ENCODE peak calls at places on chromosome 14, in five cellular contexts. O is A549, Z is HepG2, B is endothelial cell of umbilical vein, G is NB4. E is an unnamed sample.

GRCh38 chr14:68978550-68978911 is 571 bp downstream of the ACTN1 start:
- DNase-seq in Z (no peak), O (no peak), B (peak; percentile 33), G (peak; percentile 68), E (no peak)

GRCh38 chr14:68546839-68547238 is 246.0 kb downstream of the ZFP36L1 start:
- DNase-seq in Z (no peak), B (no peak), G (no peak), O (peak; percentile 25), E (no peak)

GRCh38 chr14:70171719-70172118 is 17.0 kb downstream of the SLC8A3 start:
- DNase-seq in O (no peak), B (no peak), G (peak; percentile 8), Z (no peak), E (no peak)

GRCh38 chr14:92425101-92425500 is 88.5 kb upstream of the RIN3 start:
- DNase-seq in B (no peak), Z (peak; percentile 9), G (no peak), O (peak; percentile 62), E (no peak)

GRCh38 chr14:51603495-51603894 is 48.2 kb upstream of the FRMD6 start:
- DNase-seq in O (no peak), Z (no peak), B (no peak), G (peak; percentile 3), E (no peak)

GRCh38 chr14:63641473-63642228 is at the start of gene WDR89:
- DNase-seq in G (peak; percentile 99), O (peak; percentile 100), B (peak; percentile 100), Z (peak; percentile 99), E (peak; percentile 100)

GRCh38 chr14:105865904-105866840 is 339.8 kb downstream of the TMEM121 start:
- DNase-seq in Z (no peak), G (no peak), B (no peak), O (no peak), E (no peak)

GRCh38 chr14:29236848-29237247 is 470.3 kb downstream of the FOXG1 start:
- DNase-seq in Z (no peak), O (peak; percentile 20), G (no peak), B (peak; percentile 80), E (no peak)

GRCh38 chr14:88488081-88488480 is 66.7 kb downstream of the PTPN21 start:
- DNase-seq in B (no peak), Z (no peak), G (no peak), O (no peak), E (no peak)

GRCh38 chr14:102554835-102555819 is 37.3 kb upstream of the RCOR1 start:
- DNase-seq in G (peak; percentile 56), Z (no peak), O (no peak), B (peak; percentile 29), E (no peak)

GRCh38 chr14:93019367-93019843 is 96.3 kb downstream of the ITPK1 start:
- DNase-seq in B (no peak), O (no peak), G (no peak), Z (peak; percentile 63), E (no peak)

GRCh38 chr14:63922696-63923421 is 70.1 kb downstream of the SYNE2 start:
- DNase-seq in G (no peak), Z (peak; percentile 88), B (no peak), O (peak; percentile 88), E (no peak)

GRCh38 chr14:58667900-58668299 is 30.1 kb downstream of the DACT1 start:
- DNase-seq in B (no peak), G (no peak), Z (no peak), O (no peak), E (no peak)

GRCh38 chr14:21494902-21495762 is 16.0 kb downstream of the METTL3 start:
- DNase-seq in Z (no peak), O (no peak), G (peak; percentile 19), B (no peak), E (no peak)

GRCh38 chr14:23364604-23365352 is at the start of gene EFS:
- DNase-seq in Z (no peak), G (no peak), O (no peak), B (no peak), E (no peak)

GRCh38 chr14:54794148-54794547 is 108.5 kb downstream of the GCH1 start:
- DNase-seq in B (no peak), O (no peak), Z (no peak), G (no peak), E (no peak)

DNA sequence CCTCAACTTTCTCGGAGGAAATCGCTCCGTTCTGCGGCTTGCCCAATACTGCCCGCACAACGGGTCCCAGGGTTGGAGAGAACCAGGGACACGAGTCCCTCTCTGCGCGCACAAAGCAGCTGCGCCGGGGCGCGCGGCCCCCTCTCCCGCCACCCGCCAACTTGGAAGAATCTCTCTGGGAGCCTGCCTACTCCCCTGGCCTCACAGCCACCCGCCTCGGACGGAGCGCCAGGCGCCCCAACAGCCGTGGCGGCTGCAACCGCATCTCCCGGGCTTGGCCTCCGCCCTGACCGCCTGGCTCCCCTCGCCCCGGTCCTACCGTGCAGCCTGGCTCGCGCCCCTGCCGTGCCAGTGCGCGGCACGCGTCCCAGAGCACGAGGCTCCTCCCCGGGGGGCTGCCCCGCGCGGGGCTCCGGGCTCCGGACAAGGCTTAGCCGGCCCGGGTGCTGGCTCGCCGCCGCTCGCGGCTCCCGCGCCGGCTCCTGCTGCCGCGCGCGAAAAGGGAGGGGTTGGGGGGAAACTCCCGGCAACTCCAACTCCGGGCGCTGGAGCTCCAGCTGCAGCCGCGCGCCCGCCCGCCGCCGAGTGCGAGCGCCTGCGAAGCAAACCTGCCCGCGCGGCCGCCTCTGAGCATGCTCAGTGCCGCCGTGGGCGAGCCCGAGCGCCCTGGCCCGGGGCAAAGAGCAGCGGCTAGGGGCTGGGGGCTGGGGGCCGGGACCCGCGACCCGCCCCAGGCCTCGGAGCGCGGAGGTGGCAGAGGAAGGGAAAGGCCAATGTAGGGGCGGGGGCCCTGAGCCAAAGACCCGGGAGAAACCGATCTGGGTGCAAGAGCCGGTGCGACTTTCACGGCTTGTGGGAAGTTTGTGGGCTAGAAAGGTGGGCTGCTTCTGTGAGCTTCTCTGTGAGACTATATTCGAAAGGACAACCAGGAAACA is at the start of gene STXBP6:
- DNase-seq in O (peak; percentile 35), B (peak; percentile 39), G (peak; percentile 1), Z (peak; percentile 65), E (no peak)
- TF ChIP-seq MYC in O (no peak), B (no peak), G (no peak), Z (no peak), E (no peak)

GRCh38 chr14:74909501-74909900 is 13.6 kb downstream of the RPS6KL1 start:
- DNase-seq in G (no peak), O (no peak), B (no peak), Z (no peak), E (no peak)

GRCh38 chr14:74905595-74906142 is 17.4 kb downstream of the RPS6KL1 start:
- DNase-seq in B (peak; percentile 52), Z (peak; percentile 36), O (peak; percentile 51), G (peak; percentile 69), E (no peak)

GRCh38 chr14:74906923-74907620 is 16.0 kb downstream of the RPS6KL1 start:
- DNase-seq in Z (no peak), G (no peak), B (no peak), O (no peak), E (no peak)

GRCh38 chr14:74908861-74909341 is 14.2 kb downstream of the RPS6KL1 start:
- DNase-seq in O (no peak), G (no peak), B (no peak), Z (no peak), E (no peak)

DNA sequence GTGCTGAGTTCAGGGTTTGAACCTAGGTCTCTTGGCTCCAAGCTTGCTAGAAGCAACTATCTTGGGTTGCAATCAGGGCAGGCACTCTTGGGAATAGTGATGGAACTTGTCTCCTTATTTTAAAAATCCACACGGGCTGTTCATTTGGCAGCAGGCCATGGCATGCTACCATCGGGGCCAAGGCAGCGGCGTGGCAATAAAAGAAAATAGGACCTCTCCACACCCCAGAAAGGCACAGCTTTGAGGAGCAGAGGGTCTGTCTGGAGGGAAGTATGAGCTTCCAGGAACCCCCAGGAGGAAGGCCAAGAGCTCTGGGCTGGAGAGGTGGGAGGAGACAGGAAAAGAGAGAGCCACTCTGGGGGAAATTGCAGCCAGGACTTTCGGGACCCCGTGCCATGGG is 15.3 kb downstream of the RPS6KL1 start:
- DNase-seq in O (no peak), Z (no peak), B (no peak), G (no peak), E (no peak)
- TF ChIP-seq MYC in O (no peak), Z (no peak), B (no peak), G (no peak), E (no peak)

GRCh38 chr14:43901950-43902349 is 605.1 kb downstream of the FSCB start:
- DNase-seq in O (no peak), G (no peak), B (no peak), Z (peak; percentile 70), E (no peak)
- TF ChIP-seq MYC in O (no peak), G (no peak), B (no peak), Z (no peak), E (no peak)

GRCh38 chr14:75982724-75983358 is 1.0 kb upstream of the TGFB3 start:
- DNase-seq in O (peak; percentile 35), G (peak; percentile 51), Z (no peak), B (peak; percentile 28), E (no peak)

GRCh38 chr14:75987201-75987970 is 1.8 kb downstream of the IFT43 start:
- DNase-seq in O (no peak), Z (no peak), G (peak; percentile 53), B (peak; percentile 69), E (no peak)

GRCh38 chr14:75986439-75986765 is 839 bp downstream of the IFT43 start:
- DNase-seq in O (no peak), G (no peak), B (peak; percentile 81), Z (no peak), E (no peak)

GRCh38 chr14:75984674-75985073 is 889 bp upstream of the IFT43 start:
- DNase-seq in Z (peak; percentile 67), O (no peak), B (no peak), G (no peak), E (no peak)

DNA sequence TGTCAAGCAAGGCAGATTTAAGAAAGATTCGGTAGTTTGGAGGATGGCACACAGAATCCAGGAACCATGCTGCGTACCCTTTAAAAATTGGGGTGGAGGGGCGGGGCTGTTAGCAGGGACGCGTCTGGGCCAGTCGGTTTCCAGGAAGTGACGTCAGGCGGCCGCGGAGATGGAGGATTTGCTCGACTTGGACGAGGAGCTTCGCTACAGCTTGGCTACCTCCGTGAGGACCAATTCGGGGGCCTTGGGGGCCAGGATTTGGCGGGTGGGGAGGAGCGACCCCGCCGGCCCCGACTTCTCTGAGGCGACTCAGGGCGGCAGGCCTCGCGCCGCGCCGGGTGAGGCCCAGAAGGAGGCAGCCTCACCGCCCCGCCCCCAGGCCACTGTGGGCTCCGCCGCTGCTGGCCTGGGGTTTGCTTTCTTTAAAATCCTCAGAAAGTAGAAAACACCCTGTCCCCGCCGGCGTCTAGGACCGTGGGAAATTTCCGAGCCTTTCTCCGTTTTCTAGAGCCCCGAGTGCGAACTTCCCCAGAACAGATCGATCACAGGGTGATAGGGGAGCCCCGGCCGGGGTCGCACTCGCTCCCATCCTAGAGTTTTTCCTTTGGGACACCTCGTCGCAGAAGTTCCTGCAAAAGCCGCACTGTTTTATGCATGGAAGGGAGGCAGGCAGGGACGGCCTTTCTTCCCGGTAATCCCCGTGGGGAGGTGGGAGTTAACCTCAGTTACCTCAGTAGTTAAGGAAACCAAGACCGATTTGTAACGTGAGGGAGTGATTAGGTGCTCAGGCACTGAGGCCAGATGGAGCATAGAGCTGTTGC is at the start of gene IFT43:
- DNase-seq in Z (no peak), O (peak; percentile 78), B (peak; percentile 83), G (peak; percentile 75), E (no peak)
- TF ChIP-seq MYC in Z (no peak), O (no peak), B (no peak), G (no peak), E (no peak)